ENCODE peak calls at places on chromosomes 7 and 10, in six cellular contexts. One of them, this sample, is unnamed.

GRCh38 chr10:69732147-69732825 is 69.4 kb upstream of the COL13A1 start:
- DNase-seq in stomach: no peak
- DNase-seq in natural killer cell: no peak
- DNase-seq in NCI-H510A treated with DMSO at 0.1 percent for 48 hours: peak
- DNase-seq in lower lobe of right lung: no peak
- DNase-seq in HL-60: no peak
- DNase-seq in this sample: no peak

GRCh38 chr7:30980194-30980593 is 16.4 kb downstream of the GHRHR start:
- DNase-seq in HL-60: no peak
- DNase-seq in lower lobe of right lung: no peak
- DNase-seq in stomach: no peak
- DNase-seq in NCI-H510A treated with DMSO at 0.1 percent for 48 hours: no peak
- DNase-seq in natural killer cell: no peak
- DNase-seq in this sample: no peak

GRCh38 chr7:36130236-36130945 is 22.7 kb upstream of the EEPD1 start:
- DNase-seq in stomach: no peak
- DNase-seq in NCI-H510A treated with DMSO at 0.1 percent for 48 hours: no peak
- DNase-seq in natural killer cell: no peak
- DNase-seq in HL-60: no peak
- DNase-seq in lower lobe of right lung: no peak
- DNase-seq in this sample: no peak

GRCh38 chr10:108147346-108147745 is 982.8 kb upstream of the SORCS1 start:
- DNase-seq in lower lobe of right lung: no peak
- DNase-seq in HL-60: no peak
- DNase-seq in natural killer cell: no peak
- DNase-seq in NCI-H510A treated with DMSO at 0.1 percent for 48 hours: no peak
- DNase-seq in stomach: no peak
- DNase-seq in this sample: no peak

GRCh38 chr7:101399759-101400158 is 37.1 kb downstream of the COL26A1 start:
- DNase-seq in natural killer cell: no peak
- DNase-seq in HL-60: no peak
- DNase-seq in stomach: no peak
- DNase-seq in lower lobe of right lung: no peak
- DNase-seq in NCI-H510A treated with DMSO at 0.1 percent for 48 hours: no peak
- DNase-seq in this sample: no peak

GRCh38 chr7:75937958-75938786 is 23.2 kb downstream of the POR start:
- DNase-seq in NCI-H510A treated with DMSO at 0.1 percent for 48 hours: no peak
- DNase-seq in HL-60: no peak
- DNase-seq in natural killer cell: no peak
- DNase-seq in lower lobe of right lung: peak
- DNase-seq in stomach: no peak
- DNase-seq in this sample: no peak

GRCh38 chr10:119493155-119493554 is 49.4 kb downstream of the RGS10 start:
- DNase-seq in NCI-H510A treated with DMSO at 0.1 percent for 48 hours: no peak
- DNase-seq in natural killer cell: no peak
- DNase-seq in HL-60: no peak
- DNase-seq in stomach: no peak
- DNase-seq in lower lobe of right lung: no peak
- DNase-seq in this sample: no peak

GRCh38 chr7:68964060-68964459 is 634.2 kb upstream of the AUTS2 start:
- DNase-seq in stomach: no peak
- DNase-seq in natural killer cell: no peak
- DNase-seq in NCI-H510A treated with DMSO at 0.1 percent for 48 hours: no peak
- DNase-seq in lower lobe of right lung: no peak
- DNase-seq in HL-60: no peak
- DNase-seq in this sample: no peak

GRCh38 chr7:5187605-5188004 is 2.4 kb upstream of the WIPI2 start:
- DNase-seq in lower lobe of right lung: no peak
- DNase-seq in HL-60: no peak
- DNase-seq in NCI-H510A treated with DMSO at 0.1 percent for 48 hours: no peak
- DNase-seq in stomach: no peak
- DNase-seq in natural killer cell: no peak
- DNase-seq in this sample: no peak

GRCh38 chr10:132652936-132653590 is 115.5 kb downstream of the INPP5A start:
- DNase-seq in HL-60: no peak
- DNase-seq in NCI-H510A treated with DMSO at 0.1 percent for 48 hours: no peak
- DNase-seq in stomach: no peak
- DNase-seq in lower lobe of right lung: peak
- DNase-seq in natural killer cell: no peak
- DNase-seq in this sample: peak

GRCh38 chr10:71213127-71213616 is 802 bp downstream of the UNC5B start:
- DNase-seq in HL-60: no peak
- DNase-seq in lower lobe of right lung: peak
- DNase-seq in NCI-H510A treated with DMSO at 0.1 percent for 48 hours: peak
- DNase-seq in natural killer cell: no peak
- DNase-seq in stomach: peak
- DNase-seq in this sample: peak

GRCh38 chr10:75127481-75127880 is 16.0 kb downstream of the SAMD8 start:
- DNase-seq in stomach: no peak
- DNase-seq in HL-60: no peak
- DNase-seq in NCI-H510A treated with DMSO at 0.1 percent for 48 hours: no peak
- DNase-seq in natural killer cell: no peak
- DNase-seq in lower lobe of right lung: no peak
- DNase-seq in this sample: no peak

GRCh38 chr7:70630647-70631457 is 501.1 kb upstream of the GALNT17 start:
- DNase-seq in HL-60: no peak
- DNase-seq in lower lobe of right lung: no peak
- DNase-seq in stomach: no peak
- DNase-seq in NCI-H510A treated with DMSO at 0.1 percent for 48 hours: no peak
- DNase-seq in natural killer cell: no peak
- DNase-seq in this sample: no peak

GRCh38 chr10:112953075-112953501 is 3.0 kb downstream of the TCF7L2 start:
- DNase-seq in lower lobe of right lung: peak
- DNase-seq in HL-60: no peak
- DNase-seq in stomach: no peak
- DNase-seq in natural killer cell: no peak
- DNase-seq in NCI-H510A treated with DMSO at 0.1 percent for 48 hours: no peak
- DNase-seq in this sample: peak

GRCh38 chr10:125016123-125016522 is 74.2 kb downstream of the ZRANB1 start:
- DNase-seq in NCI-H510A treated with DMSO at 0.1 percent for 48 hours: no peak
- DNase-seq in HL-60: no peak
- DNase-seq in lower lobe of right lung: no peak
- DNase-seq in stomach: no peak
- DNase-seq in natural killer cell: no peak
- DNase-seq in this sample: no peak

GRCh38 chr7:38215734-38216670 is 38.0 kb downstream of the STARD3NL start:
- DNase-seq in natural killer cell: peak
- DNase-seq in HL-60: peak
- DNase-seq in stomach: peak
- DNase-seq in NCI-H510A treated with DMSO at 0.1 percent for 48 hours: peak
- DNase-seq in lower lobe of right lung: peak
- DNase-seq in this sample: peak

GRCh38 chr7:37247881-37248280 is 200.8 kb downstream of the ELMO1 start:
- DNase-seq in NCI-H510A treated with DMSO at 0.1 percent for 48 hours: no peak
- DNase-seq in HL-60: peak
- DNase-seq in lower lobe of right lung: no peak
- DNase-seq in natural killer cell: no peak
- DNase-seq in stomach: no peak
- DNase-seq in this sample: no peak

GRCh38 chr10:84114088-84114667 is 25.1 kb upstream of the GHITM start:
- DNase-seq in HL-60: no peak
- DNase-seq in lower lobe of right lung: no peak
- DNase-seq in NCI-H510A treated with DMSO at 0.1 percent for 48 hours: no peak
- DNase-seq in natural killer cell: no peak
- DNase-seq in stomach: no peak
- DNase-seq in this sample: no peak

GRCh38 chr7:97313900-97314299 is 196.4 kb downstream of the SDHAF3 start:
- DNase-seq in NCI-H510A treated with DMSO at 0.1 percent for 48 hours: no peak
- DNase-seq in HL-60: no peak
- DNase-seq in lower lobe of right lung: no peak
- DNase-seq in natural killer cell: no peak
- DNase-seq in stomach: no peak
- DNase-seq in this sample: no peak

GRCh38 chr7:117044664-117045063 is 91.4 kb downstream of the ST7 start:
- DNase-seq in natural killer cell: no peak
- DNase-seq in NCI-H510A treated with DMSO at 0.1 percent for 48 hours: no peak
- DNase-seq in stomach: no peak
- DNase-seq in HL-60: no peak
- DNase-seq in lower lobe of right lung: no peak
- DNase-seq in this sample: no peak

GRCh38 chr10:73859441-73860049 is 14.8 kb downstream of the CAMK2G start:
- DNase-seq in lower lobe of right lung: no peak
- DNase-seq in HL-60: no peak
- DNase-seq in stomach: no peak
- DNase-seq in natural killer cell: no peak
- DNase-seq in NCI-H510A treated with DMSO at 0.1 percent for 48 hours: no peak
- DNase-seq in this sample: peak

GRCh38 chr10:381805-382204 is 246.6 kb downstream of the ZMYND11 start:
- DNase-seq in stomach: no peak
- DNase-seq in lower lobe of right lung: no peak
- DNase-seq in natural killer cell: peak
- DNase-seq in HL-60: no peak
- DNase-seq in NCI-H510A treated with DMSO at 0.1 percent for 48 hours: no peak
- DNase-seq in this sample: no peak

GRCh38 chr7:28151965-28152364 is 28.6 kb downstream of the JAZF1 start:
- DNase-seq in lower lobe of right lung: no peak
- DNase-seq in stomach: no peak
- DNase-seq in natural killer cell: no peak
- DNase-seq in HL-60: no peak
- DNase-seq in NCI-H510A treated with DMSO at 0.1 percent for 48 hours: no peak
- DNase-seq in this sample: no peak

GRCh38 chr7:9264395-9264794 is 831.0 kb downstream of the NXPH1 start:
- DNase-seq in natural killer cell: no peak
- DNase-seq in stomach: no peak
- DNase-seq in NCI-H510A treated with DMSO at 0.1 percent for 48 hours: no peak
- DNase-seq in HL-60: no peak
- DNase-seq in lower lobe of right lung: no peak
- DNase-seq in this sample: no peak

GRCh38 chr10:101974091-101974799 is 81.7 kb downstream of the ARMH3 start:
- DNase-seq in HL-60: no peak
- DNase-seq in lower lobe of right lung: no peak
- DNase-seq in stomach: no peak
- DNase-seq in natural killer cell: no peak
- DNase-seq in NCI-H510A treated with DMSO at 0.1 percent for 48 hours: no peak
- DNase-seq in this sample: no peak

GRCh38 chr10:32155075-32155516 is 98.9 kb upstream of the KIF5B start:
- DNase-seq in natural killer cell: no peak
- DNase-seq in stomach: no peak
- DNase-seq in lower lobe of right lung: no peak
- DNase-seq in NCI-H510A treated with DMSO at 0.1 percent for 48 hours: no peak
- DNase-seq in HL-60: no peak
- DNase-seq in this sample: no peak

GRCh38 chr7:115097175-115097671 is 175.3 kb downstream of the MDFIC start:
- DNase-seq in lower lobe of right lung: no peak
- DNase-seq in natural killer cell: no peak
- DNase-seq in NCI-H510A treated with DMSO at 0.1 percent for 48 hours: no peak
- DNase-seq in HL-60: no peak
- DNase-seq in stomach: no peak
- DNase-seq in this sample: no peak

GRCh38 chr7:24660541-24660940 is 87.3 kb downstream of the PALS2 start:
- DNase-seq in lower lobe of right lung: no peak
- DNase-seq in NCI-H510A treated with DMSO at 0.1 percent for 48 hours: no peak
- DNase-seq in HL-60: no peak
- DNase-seq in stomach: no peak
- DNase-seq in natural killer cell: no peak
- DNase-seq in this sample: no peak

GRCh38 chr10:15341502-15342128 is 29.5 kb downstream of the FAM171A1 start:
- DNase-seq in natural killer cell: no peak
- DNase-seq in HL-60: no peak
- DNase-seq in NCI-H510A treated with DMSO at 0.1 percent for 48 hours: no peak
- DNase-seq in lower lobe of right lung: no peak
- DNase-seq in stomach: no peak
- DNase-seq in this sample: no peak